ENCODE peak calls at places on chromosomes 1 and 21, in six cellular contexts. M is fibroblast of lung, R is hepatocyte, T is endothelial cell of umbilical vein, F is astrocyte, P is K562. L is an unnamed sample.

GRCh38 chr21:33451634-33452071 is 28.1 kb downstream of the TMEM50B start:
- DNase-seq in M (peak; percentile 22), R (peak; percentile 19), T (no peak), P (no peak), F (no peak), L (peak; percentile 38)

GRCh38 chr1:186858923-186859322 is 30.2 kb downstream of the PLA2G4A start:
- DNase-seq in F (peak; percentile 39), P (no peak), R (no peak), T (no peak), M (peak; percentile 49), L (peak; percentile 42)

GRCh38 chr1:219188331-219188803 is 14.7 kb downstream of the LYPLAL1 start:
- DNase-seq in F (peak; percentile 42), R (no peak), T (peak; percentile 57), P (no peak), M (peak; percentile 41), L (no peak)

GRCh38 chr1:31978853-31979400 is 34.7 kb upstream of the KHDRBS1 start:
- DNase-seq in F (no peak), R (no peak), P (no peak), T (no peak), M (no peak), L (no peak)

GRCh38 chr21:33026878-33027400 is 1.2 kb downstream of the OLIG2 start:
- DNase-seq in R (no peak), M (peak; percentile 25), P (no peak), T (no peak), F (peak; percentile 12), L (peak; percentile 32)

GRCh38 chr1:6414443-6414844 is 5.3 kb downstream of the HES2 start:
- DNase-seq in M (peak; percentile 58), T (peak; percentile 52), F (peak; percentile 32), R (peak; percentile 69), P (peak; percentile 80), L (peak; percentile 74)

GRCh38 chr21:39348040-39348354 is 891 bp downstream of the HMGN1 start:
- DNase-seq in R (no peak), T (no peak), P (no peak), M (no peak), F (no peak), L (no peak)

GRCh38 chr1:75203415-75204277 is 69.5 kb downstream of the LHX8 start:
- DNase-seq in F (peak; percentile 26), R (peak; percentile 62), M (peak; percentile 47), T (peak; percentile 61), P (peak; percentile 41), L (peak; percentile 74)

GRCh38 chr1:206739411-206740076 is 31.0 kb upstream of the IL19 start:
- DNase-seq in P (no peak), T (no peak), F (no peak), M (no peak), R (no peak), L (no peak)

GRCh38 chr1:151371340-151371739 is 1.2 kb downstream of the SELENBP1 start:
- DNase-seq in R (no peak), T (no peak), M (peak; percentile 19), P (no peak), F (no peak), L (peak; percentile 70)

GRCh38 chr21:31781737-31782136 is 49.8 kb upstream of the SCAF4 start:
- DNase-seq in T (no peak), P (no peak), M (peak; percentile 30), R (peak; percentile 62), F (peak; percentile 13), L (peak; percentile 77)

GRCh38 chr1:39666772-39667171 is 5.1 kb downstream of the NT5C1A start:
- DNase-seq in M (no peak), P (no peak), T (no peak), F (no peak), R (no peak), L (no peak)

GRCh38 chr1:236301958-236302335 is 20.2 kb upstream of the ERO1B start:
- DNase-seq in R (no peak), F (no peak), T (no peak), P (no peak), M (no peak), L (no peak)

GRCh38 chr1:174877208-174877673 is 122.5 kb upstream of the CACYBP start:
- DNase-seq in P (peak; percentile 62), R (peak; percentile 8), T (no peak), F (no peak), M (peak; percentile 16), L (no peak)

GRCh38 chr1:30106125-30106524 is 617.3 kb downstream of the MATN1 start:
- DNase-seq in F (no peak), T (peak; percentile 14), P (peak; percentile 74), M (peak; percentile 28), R (peak; percentile 72), L (peak; percentile 57)

GRCh38 chr21:33901421-33902288 is 13.9 kb downstream of the ATP5PO start:
- DNase-seq in R (peak; percentile 70), F (peak; percentile 56), T (peak; percentile 56), P (peak; percentile 44), M (peak; percentile 70), L (peak; percentile 78)

GRCh38 chr1:175130649-175131045 is 61.9 kb downstream of the KIAA0040 start:
- DNase-seq in R (no peak), M (no peak), P (no peak), T (no peak), F (no peak), L (no peak)

GRCh38 chr1:92487078-92487605 is 417 bp upstream of the GFI1 start:
- DNase-seq in F (no peak), T (no peak), M (no peak), R (no peak), P (no peak), L (no peak)
- TF ChIP-seq EZH2 in F (no peak), T (no peak), M (no peak), R (no peak), P (no peak), L (no peak)

DNA sequence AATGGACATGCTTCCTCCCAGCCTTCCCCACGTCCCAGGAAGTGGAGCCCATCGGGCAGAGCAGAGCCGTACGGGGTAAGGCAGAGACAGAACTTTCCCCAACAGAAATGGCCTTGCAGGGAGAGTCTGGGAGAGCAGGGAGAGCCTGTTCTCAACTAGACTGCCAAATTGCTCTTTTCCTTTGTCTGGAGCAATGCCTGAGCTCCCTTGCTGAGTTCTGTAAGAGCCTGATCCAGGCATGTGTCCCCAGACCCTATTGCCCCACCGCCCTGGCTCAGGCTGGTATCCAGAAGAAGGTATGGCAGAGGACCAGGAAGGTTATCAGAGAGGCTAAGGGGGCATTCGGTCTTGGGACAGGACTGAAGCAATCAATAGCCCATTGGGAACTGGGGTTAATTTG is 79.9 kb downstream of the TMEM53 start:
- DNase-seq in P (no peak), F (no peak), T (no peak), M (no peak), R (no peak), L (no peak)
- H3K27ac ChIP-seq in P (no peak overlapping the region), F (no peak overlapping the region), T (no peak overlapping the region), M (no peak overlapping the region), R (no peak overlapping the region), L (no peak overlapping the region)

GRCh38 chr1:65065535-65066378 is 82.2 kb upstream of the AK4 start:
- DNase-seq in F (no peak), P (peak; percentile 27), T (peak; percentile 36), R (peak; percentile 44), M (no peak), L (peak; percentile 13)
- H3K4me3 ChIP-seq in F (peak overlapping the region; percentile 83), P (peak overlapping the region; percentile 80), T (peak overlapping the region; percentile 88), R (peak overlapping the region; percentile 98), M (peak overlapping the region; percentile 72), L (peak overlapping the region; percentile 84)

GRCh38 chr1:231162970-231163830 is 1.3 kb downstream of the TRIM67 start:
- DNase-seq in R (no peak), T (no peak), P (no peak), F (no peak), M (no peak), L (peak; percentile 14)
- TF ChIP-seq EZH2 in R (peak; percentile 73), T (peak; percentile 99), P (no peak), F (peak; percentile 99), M (peak; percentile 96), L (peak; percentile 73)

GRCh38 chr1:238408737-238409136 is 518.0 kb upstream of the ZP4 start:
- DNase-seq in M (no peak), T (no peak), F (no peak), P (no peak), R (no peak), L (no peak)
- H3K27ac ChIP-seq in M (no peak overlapping the region), T (no peak overlapping the region), F (peak overlapping the region; percentile 96), P (no peak overlapping the region), R (no peak overlapping the region), L (peak overlapping the region; percentile 39)